ENCODE peak calls at places on chromosome 18, in ten cellular contexts. U is GM12878; Y is HTR-8/SVneo; C is Ammon's horn; H is AG04450; E is CD4-positive, alpha-beta T cell; P is NCI-H1092 treated with DMSO at 0.1 percent for 48 hours; A is T-helper 1 cell; B is MCF 10A; O is activated naive CD8-positive, alpha-beta T cell treated with anti-CD3 and anti-CD28 coated beads, Interleukin-2, amount 50 U/mL, for 24 hours. J is an unnamed sample.

GRCh38 chr18:8946046-8946838 is 156.3 kb upstream of the NDUFV2 start:
- DNase-seq in Y (no peak), O (no peak), A (no peak), U (no peak), P (no peak), E (no peak), H (peak; percentile 90), B (peak; percentile 66), C (no peak), J (no peak)

GRCh38 chr18:44736664-44737063 is 56.0 kb downstream of the SETBP1 start:
- DNase-seq in U (no peak), H (no peak), C (no peak), A (no peak), B (no peak), P (no peak), Y (no peak), O (no peak), E (no peak), J (no peak)

GRCh38 chr18:31189757-31190156 is 27.1 kb upstream of the DSC1 start:
- DNase-seq in A (no peak), P (no peak), C (no peak), U (no peak), E (no peak), B (no peak), O (no peak), H (no peak), Y (no peak), J (no peak)

GRCh38 chr18:13565228-13565627 is 161.1 kb downstream of the FAM210A start:
- DNase-seq in Y (no peak), B (no peak), P (no peak), O (no peak), U (no peak), E (no peak), C (peak; percentile 99), A (no peak), H (no peak), J (no peak)

GRCh38 chr18:33720133-33720532 is 142.1 kb downstream of the ASXL3 start:
- DNase-seq in E (no peak), O (no peak), P (no peak), U (no peak), B (no peak), A (no peak), H (peak; percentile 21), Y (no peak), C (peak; percentile 28), J (no peak)

GRCh38 chr18:36424741-36425142 is 127.2 kb downstream of the FHOD3 start:
- DNase-seq in A (no peak), B (no peak), O (no peak), C (no peak), E (no peak), P (no peak), Y (no peak), U (no peak), H (no peak), J (no peak)

GRCh38 chr18:13606589-13607254 is 119.6 kb downstream of the FAM210A start:
- DNase-seq in B (no peak), C (no peak), H (no peak), P (no peak), Y (no peak), O (no peak), A (no peak), E (no peak), U (no peak), J (no peak)

GRCh38 chr18:13095466-13095865 is 104.3 kb downstream of the CEP192 start:
- DNase-seq in C (no peak), E (no peak), O (no peak), U (no peak), H (no peak), A (no peak), P (no peak), B (no peak), Y (no peak), J (no peak)

GRCh38 chr18:37242091-37242490 is 323.5 kb downstream of the CELF4 start:
- DNase-seq in C (no peak), H (no peak), P (no peak), Y (no peak), U (no peak), B (no peak), A (no peak), E (no peak), O (no peak), J (no peak)

GRCh38 chr18:61435064-61435652 is 101.9 kb downstream of the CDH20 start:
- DNase-seq in A (no peak), U (no peak), P (peak; percentile 9), H (no peak), O (no peak), B (peak; percentile 34), Y (no peak), C (peak; percentile 29), E (no peak), J (no peak)

GRCh38 chr18:44742741-44743311 is 62.1 kb downstream of the SETBP1 start:
- DNase-seq in P (peak; percentile 99), E (no peak), B (no peak), Y (no peak), H (peak; percentile 4), O (no peak), U (no peak), A (no peak), C (peak; percentile 82), J (no peak)

GRCh38 chr18:9100796-9101195 is 1.7 kb upstream of the NDUFV2 start:
- DNase-seq in P (no peak), C (no peak), A (no peak), B (no peak), O (no peak), H (no peak), E (no peak), U (no peak), Y (no peak), J (no peak)

GRCh38 chr18:50441518-50441917 is 66.7 kb downstream of the SKA1 start:
- DNase-seq in P (peak; percentile 15), B (no peak), U (no peak), Y (no peak), H (no peak), E (no peak), A (no peak), O (no peak), C (peak; percentile 62), J (no peak)

GRCh38 chr18:43720036-43720435 is 442.7 kb upstream of the SYT4 start:
- DNase-seq in H (no peak), P (no peak), U (no peak), E (no peak), B (peak; percentile 2), Y (no peak), O (no peak), C (no peak), A (no peak), J (no peak)

GRCh38 chr18:43031169-43031568 is 84.3 kb downstream of the RIT2 start:
- DNase-seq in Y (no peak), E (no peak), H (no peak), C (no peak), A (no peak), P (no peak), U (no peak), B (no peak), O (no peak), J (no peak)

GRCh38 chr18:76977108-76977621 is 154.8 kb downstream of the ZNF236 start:
- DNase-seq in B (no peak), O (no peak), P (peak; percentile 96), C (no peak), Y (no peak), A (no peak), H (no peak), E (no peak), U (no peak), J (no peak)

GRCh38 chr18:26438980-26439379 is 109.4 kb downstream of the KCTD1 start:
- DNase-seq in C (no peak), A (no peak), O (no peak), P (no peak), E (no peak), Y (no peak), B (no peak), U (no peak), H (no peak), J (peak; percentile 25)

GRCh38 chr18:58669731-58670379 is 1.4 kb upstream of the MALT1 start:
- DNase-seq in U (peak; percentile 31), H (no peak), E (no peak), B (peak; percentile 92), A (no peak), Y (peak; percentile 28), O (no peak), C (no peak), P (peak; percentile 95), J (no peak)

GRCh38 chr18:36127866-36128845 is 984 bp downstream of the SLC39A6 start:
- DNase-seq in A (no peak), O (peak; percentile 28), H (no peak), B (peak; percentile 27), E (no peak), P (peak; percentile 75), Y (peak; percentile 3), U (no peak), C (peak; percentile 18), J (no peak)